ENCODE peak calls at places on chromosomes 3 and 15, in seven cellular contexts. One of them, this sample, is unnamed.

GRCh38 chr3:24548278-24548677 is 53.6 kb upstream of the THRB start:
- DNase-seq in SJSA1: no peak
- DNase-seq in suprapubic skin: no peak
- DNase-seq in BE2C: no peak
- DNase-seq in thoracic aorta: no peak
- DNase-seq in left ventricle myocardium inferior: no peak
- DNase-seq in prostate gland: no peak
- DNase-seq in this sample: no peak

GRCh38 chr15:99174989-99175388 is 70.1 kb downstream of the SYNM start:
- DNase-seq in prostate gland: no peak
- DNase-seq in suprapubic skin: no peak
- DNase-seq in left ventricle myocardium inferior: no peak
- DNase-seq in BE2C: no peak
- DNase-seq in thoracic aorta: no peak
- DNase-seq in SJSA1: no peak
- DNase-seq in this sample: no peak

GRCh38 chr15:54277834-54278233 is 299.6 kb downstream of the UNC13C start:
- DNase-seq in suprapubic skin: no peak
- DNase-seq in BE2C: no peak
- DNase-seq in prostate gland: no peak
- DNase-seq in SJSA1: no peak
- DNase-seq in left ventricle myocardium inferior: no peak
- DNase-seq in thoracic aorta: no peak
- DNase-seq in this sample: no peak

GRCh38 chr3:183438749-183439148 is 10.3 kb upstream of the MCF2L2 start:
- DNase-seq in thoracic aorta: no peak
- DNase-seq in suprapubic skin: no peak
- DNase-seq in prostate gland: no peak
- DNase-seq in SJSA1: no peak
- DNase-seq in left ventricle myocardium inferior: no peak
- DNase-seq in BE2C: peak; percentile 61
- DNase-seq in this sample: no peak

GRCh38 chr15:39177561-39177960 is 403.3 kb upstream of the THBS1 start:
- DNase-seq in prostate gland: no peak
- DNase-seq in BE2C: no peak
- DNase-seq in thoracic aorta: no peak
- DNase-seq in suprapubic skin: no peak
- DNase-seq in SJSA1: no peak
- DNase-seq in left ventricle myocardium inferior: no peak
- DNase-seq in this sample: no peak

GRCh38 chr3:196604548-196604947 is 34.9 kb upstream of the NRROS start:
- DNase-seq in prostate gland: no peak
- DNase-seq in left ventricle myocardium inferior: no peak
- DNase-seq in suprapubic skin: no peak
- DNase-seq in SJSA1: no peak
- DNase-seq in thoracic aorta: no peak
- DNase-seq in BE2C: no peak
- DNase-seq in this sample: peak; percentile 68

GRCh38 chr3:136932978-136933812 is 24.6 kb upstream of the IL20RB start:
- DNase-seq in thoracic aorta: no peak
- DNase-seq in left ventricle myocardium inferior: no peak
- DNase-seq in suprapubic skin: no peak
- DNase-seq in BE2C: no peak
- DNase-seq in SJSA1: no peak
- DNase-seq in prostate gland: peak; percentile 25
- DNase-seq in this sample: no peak

GRCh38 chr3:11624161-11624560 is 19.6 kb downstream of the VGLL4 start:
- DNase-seq in suprapubic skin: no peak
- DNase-seq in BE2C: no peak
- DNase-seq in prostate gland: no peak
- DNase-seq in left ventricle myocardium inferior: no peak
- DNase-seq in thoracic aorta: no peak
- DNase-seq in SJSA1: no peak
- DNase-seq in this sample: peak; percentile 70

GRCh38 chr15:42640103-42640502 is 64.7 kb downstream of the STARD9 start:
- DNase-seq in thoracic aorta: no peak
- DNase-seq in BE2C: no peak
- DNase-seq in SJSA1: no peak
- DNase-seq in left ventricle myocardium inferior: no peak
- DNase-seq in suprapubic skin: no peak
- DNase-seq in prostate gland: no peak
- DNase-seq in this sample: no peak

GRCh38 chr3:152193673-152194267 is 75.0 kb upstream of the MBNL1 start:
- DNase-seq in left ventricle myocardium inferior: no peak
- DNase-seq in SJSA1: no peak
- DNase-seq in prostate gland: no peak
- DNase-seq in thoracic aorta: no peak
- DNase-seq in BE2C: no peak
- DNase-seq in suprapubic skin: no peak
- DNase-seq in this sample: no peak

GRCh38 chr3:52403955-52404354 is 40.9 kb downstream of the SEMA3G start:
- DNase-seq in BE2C: no peak
- DNase-seq in left ventricle myocardium inferior: peak; percentile 14
- DNase-seq in prostate gland: no peak
- DNase-seq in suprapubic skin: no peak
- DNase-seq in thoracic aorta: no peak
- DNase-seq in SJSA1: no peak
- DNase-seq in this sample: no peak

GRCh38 chr3:38560996-38561717 is 65.0 kb downstream of the EXOG start:
- DNase-seq in BE2C: no peak
- DNase-seq in left ventricle myocardium inferior: no peak
- DNase-seq in suprapubic skin: no peak
- DNase-seq in SJSA1: no peak
- DNase-seq in thoracic aorta: no peak
- DNase-seq in prostate gland: no peak
- DNase-seq in this sample: no peak

GRCh38 chr3:49017978-49018706 is at the start of gene DALRD3:
- DNase-seq in SJSA1: peak; percentile 68
- DNase-seq in BE2C: peak; percentile 50
- DNase-seq in suprapubic skin: peak; percentile 84
- DNase-seq in thoracic aorta: no peak
- DNase-seq in prostate gland: peak; percentile 58
- DNase-seq in left ventricle myocardium inferior: peak; percentile 61
- DNase-seq in this sample: peak; percentile 76

GRCh38 chr3:50616770-50617095 is 218 bp upstream of the MAPKAPK3 start:
- DNase-seq in thoracic aorta: peak; percentile 53
- DNase-seq in prostate gland: peak; percentile 90
- DNase-seq in SJSA1: peak; percentile 84
- DNase-seq in left ventricle myocardium inferior: peak; percentile 94
- DNase-seq in suprapubic skin: peak; percentile 97
- DNase-seq in BE2C: peak; percentile 81
- DNase-seq in this sample: peak; percentile 95

GRCh38 chr15:43911235-43911661 is 84.4 kb downstream of the WDR76 start:
- DNase-seq in prostate gland: no peak
- DNase-seq in BE2C: no peak
- DNase-seq in left ventricle myocardium inferior: peak; percentile 61
- DNase-seq in SJSA1: no peak
- DNase-seq in suprapubic skin: no peak
- DNase-seq in thoracic aorta: no peak
- DNase-seq in this sample: no peak

GRCh38 chr3:179068779-179069530 is 2.7 kb downstream of the ZMAT3 start:
- DNase-seq in prostate gland: no peak
- DNase-seq in thoracic aorta: no peak
- DNase-seq in SJSA1: no peak
- DNase-seq in BE2C: peak; percentile 52
- DNase-seq in suprapubic skin: no peak
- DNase-seq in left ventricle myocardium inferior: no peak
- DNase-seq in this sample: peak; percentile 16

GRCh38 chr15:71290002-71290401 is 174.7 kb downstream of the THSD4 start:
- DNase-seq in SJSA1: no peak
- DNase-seq in prostate gland: no peak
- DNase-seq in left ventricle myocardium inferior: no peak
- DNase-seq in suprapubic skin: no peak
- DNase-seq in thoracic aorta: no peak
- DNase-seq in BE2C: no peak
- DNase-seq in this sample: no peak

GRCh38 chr3:177294221-177294620 is 96.9 kb upstream of the TBL1XR1 start:
- DNase-seq in left ventricle myocardium inferior: peak; percentile 56
- DNase-seq in suprapubic skin: no peak
- DNase-seq in prostate gland: no peak
- DNase-seq in BE2C: no peak
- DNase-seq in thoracic aorta: peak; percentile 73
- DNase-seq in SJSA1: no peak
- DNase-seq in this sample: no peak

GRCh38 chr3:29486087-29486486 is 205.2 kb downstream of the RBMS3 start:
- DNase-seq in suprapubic skin: no peak
- DNase-seq in BE2C: no peak
- DNase-seq in SJSA1: no peak
- DNase-seq in thoracic aorta: no peak
- DNase-seq in prostate gland: peak; percentile 21
- DNase-seq in left ventricle myocardium inferior: no peak
- DNase-seq in this sample: no peak

DNA sequence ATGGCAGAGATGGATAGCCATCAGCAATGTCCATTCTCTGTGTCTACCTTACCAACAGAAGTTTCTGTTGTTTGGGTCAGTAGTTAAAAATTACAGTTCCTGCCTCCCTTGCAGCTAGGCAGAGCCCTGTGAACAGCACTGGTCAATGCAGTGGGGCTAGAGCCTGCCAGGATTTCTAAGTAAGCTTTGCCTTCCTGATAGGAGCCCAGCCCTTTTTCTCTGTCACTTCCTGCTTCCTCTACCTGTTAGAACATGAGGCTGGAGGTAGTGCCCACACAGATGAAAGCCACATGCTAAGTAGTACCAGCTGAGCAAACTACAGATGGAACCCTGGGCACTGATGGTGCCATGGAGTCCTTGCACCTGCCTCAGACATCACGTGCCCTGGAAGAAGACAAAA is 45.0 kb downstream of the MGLL start:
- DNase-seq in thoracic aorta: no peak
- DNase-seq in BE2C: no peak
- DNase-seq in left ventricle myocardium inferior: no peak
- DNase-seq in suprapubic skin: no peak
- DNase-seq in SJSA1: no peak
- DNase-seq in prostate gland: no peak
- DNase-seq in this sample: no peak
- H3K4me1 ChIP-seq in thoracic aorta: peaks cover 38% of the 10 kb centered on the region
- H3K4me1 ChIP-seq in BE2C: peaks cover 25% of the 10 kb centered on the region
- H3K4me1 ChIP-seq in left ventricle myocardium inferior: peaks cover 95% of the 10 kb centered on the region
- H3K4me1 ChIP-seq in suprapubic skin: peaks cover 35% of the 10 kb centered on the region
- H3K4me1 ChIP-seq in SJSA1: peaks cover 63% of the 10 kb centered on the region
- H3K4me1 ChIP-seq in prostate gland: peaks cover 3% of the 10 kb centered on the region
- H3K4me1 ChIP-seq in this sample: no peaks in the 10 kb centered on the region

GRCh38 chr3:71153753-71154152 is 429.8 kb downstream of the FOXP1 start:
- DNase-seq in suprapubic skin: no peak
- DNase-seq in thoracic aorta: no peak
- DNase-seq in SJSA1: no peak
- DNase-seq in prostate gland: no peak
- DNase-seq in BE2C: no peak
- DNase-seq in left ventricle myocardium inferior: no peak
- DNase-seq in this sample: no peak

GRCh38 chr3:71150293-71150954 is 433.1 kb downstream of the FOXP1 start:
- DNase-seq in SJSA1: no peak
- DNase-seq in prostate gland: no peak
- DNase-seq in thoracic aorta: no peak
- DNase-seq in left ventricle myocardium inferior: no peak
- DNase-seq in BE2C: no peak
- DNase-seq in suprapubic skin: no peak
- DNase-seq in this sample: no peak

GRCh38 chr3:71154846-71155245 is 428.7 kb downstream of the FOXP1 start:
- DNase-seq in BE2C: no peak
- DNase-seq in thoracic aorta: no peak
- DNase-seq in suprapubic skin: no peak
- DNase-seq in SJSA1: no peak
- DNase-seq in left ventricle myocardium inferior: no peak
- DNase-seq in prostate gland: no peak
- DNase-seq in this sample: no peak

GRCh38 chr3:71152892-71153265 is 430.6 kb downstream of the FOXP1 start:
- DNase-seq in SJSA1: no peak
- DNase-seq in prostate gland: no peak
- DNase-seq in thoracic aorta: no peak
- DNase-seq in BE2C: no peak
- DNase-seq in left ventricle myocardium inferior: no peak
- DNase-seq in suprapubic skin: no peak
- DNase-seq in this sample: no peak

GRCh38 chr3:71152039-71152891 is 431.3 kb downstream of the FOXP1 start:
- DNase-seq in SJSA1: no peak
- DNase-seq in thoracic aorta: no peak
- DNase-seq in BE2C: no peak
- DNase-seq in prostate gland: no peak
- DNase-seq in left ventricle myocardium inferior: no peak
- DNase-seq in suprapubic skin: no peak
- DNase-seq in this sample: no peak
- H3K4me1 ChIP-seq in SJSA1: no peaks in the 10 kb centered on the region
- H3K4me1 ChIP-seq in thoracic aorta: peaks cover 11% of the 10 kb centered on the region
- H3K4me1 ChIP-seq in BE2C: peaks cover 4% of the 10 kb centered on the region
- H3K4me1 ChIP-seq in prostate gland: no peaks in the 10 kb centered on the region
- H3K4me1 ChIP-seq in left ventricle myocardium inferior: peaks cover 3% of the 10 kb centered on the region
- H3K4me1 ChIP-seq in suprapubic skin: no peaks in the 10 kb centered on the region
- H3K4me1 ChIP-seq in this sample: peaks cover 4% of the 10 kb centered on the region

DNA sequence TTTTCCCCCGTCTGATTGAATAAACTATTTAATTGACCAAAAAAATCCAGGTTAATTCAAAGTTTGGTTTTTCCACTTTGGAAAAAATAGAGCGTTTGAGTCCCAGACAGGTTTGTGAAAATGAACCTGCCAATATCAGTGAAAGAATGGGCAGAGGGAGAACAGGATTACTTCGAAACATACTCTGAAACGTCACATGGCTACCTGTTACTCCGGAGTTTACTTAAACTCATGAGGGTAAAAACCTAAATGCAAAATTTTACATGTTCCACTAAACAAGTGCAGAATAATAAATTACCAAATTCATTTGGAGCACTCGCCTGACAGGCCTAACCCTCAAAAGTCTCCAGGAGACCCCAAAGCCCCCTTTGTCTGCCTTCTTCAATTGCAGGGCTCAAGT is 419.9 kb downstream of the MECOM start:
- DNase-seq in SJSA1: no peak
- DNase-seq in prostate gland: no peak
- DNase-seq in BE2C: no peak
- DNase-seq in left ventricle myocardium inferior: no peak
- DNase-seq in thoracic aorta: no peak
- DNase-seq in suprapubic skin: no peak
- DNase-seq in this sample: no peak
- H3K4me1 ChIP-seq in SJSA1: peaks cover 6% of the 10 kb centered on the region
- H3K4me1 ChIP-seq in prostate gland: no peaks in the 10 kb centered on the region
- H3K4me1 ChIP-seq in BE2C: peaks cover 5% of the 10 kb centered on the region
- H3K4me1 ChIP-seq in left ventricle myocardium inferior: peaks cover 32% of the 10 kb centered on the region
- H3K4me1 ChIP-seq in thoracic aorta: peaks cover 15% of the 10 kb centered on the region
- H3K4me1 ChIP-seq in suprapubic skin: peaks cover 4% of the 10 kb centered on the region
- H3K4me1 ChIP-seq in this sample: no peaks in the 10 kb centered on the region

GRCh38 chr15:63188937-63189871 is at the start of gene RAB8B:
- DNase-seq in prostate gland: peak; percentile 97
- DNase-seq in SJSA1: peak; percentile 93
- DNase-seq in BE2C: peak; percentile 100
- DNase-seq in thoracic aorta: peak; percentile 95
- DNase-seq in suprapubic skin: peak; percentile 100
- DNase-seq in left ventricle myocardium inferior: peak; percentile 99
- DNase-seq in this sample: peak; percentile 99

GRCh38 chr15:63189955-63190691 is 717 bp downstream of the RAB8B start:
- DNase-seq in thoracic aorta: no peak
- DNase-seq in SJSA1: no peak
- DNase-seq in left ventricle myocardium inferior: no peak
- DNase-seq in prostate gland: no peak
- DNase-seq in suprapubic skin: no peak
- DNase-seq in BE2C: no peak
- DNase-seq in this sample: no peak

GRCh38 chr15:63192604-63193206 is 3.3 kb downstream of the RAB8B start:
- DNase-seq in suprapubic skin: no peak
- DNase-seq in prostate gland: no peak
- DNase-seq in BE2C: no peak
- DNase-seq in SJSA1: no peak
- DNase-seq in thoracic aorta: no peak
- DNase-seq in left ventricle myocardium inferior: no peak
- DNase-seq in this sample: no peak

GRCh38 chr15:63191895-63192603 is 2.6 kb downstream of the RAB8B start:
- DNase-seq in BE2C: no peak
- DNase-seq in suprapubic skin: no peak
- DNase-seq in SJSA1: no peak
- DNase-seq in prostate gland: no peak
- DNase-seq in thoracic aorta: no peak
- DNase-seq in left ventricle myocardium inferior: no peak
- DNase-seq in this sample: peak; percentile 50

GRCh38 chr15:63190993-63191392 is 1.6 kb downstream of the RAB8B start:
- DNase-seq in SJSA1: no peak
- DNase-seq in suprapubic skin: no peak
- DNase-seq in BE2C: no peak
- DNase-seq in left ventricle myocardium inferior: no peak
- DNase-seq in prostate gland: no peak
- DNase-seq in thoracic aorta: no peak
- DNase-seq in this sample: no peak
- H3K4me1 ChIP-seq in SJSA1: peaks cover 57% of the 10 kb centered on the region
- H3K4me1 ChIP-seq in suprapubic skin: peaks cover 62% of the 10 kb centered on the region
- H3K4me1 ChIP-seq in BE2C: peaks cover 15% of the 10 kb centered on the region
- H3K4me1 ChIP-seq in left ventricle myocardium inferior: peaks cover 69% of the 10 kb centered on the region
- H3K4me1 ChIP-seq in prostate gland: no peaks in the 10 kb centered on the region
- H3K4me1 ChIP-seq in thoracic aorta: peaks cover 30% of the 10 kb centered on the region
- H3K4me1 ChIP-seq in this sample: peaks cover 57% of the 10 kb centered on the region

This sample was measured in CD8-positive, alpha-beta T cell.